ENCODE peak calls at places on chromosomes 7 and 10, in five cellular contexts. B, Y, V, H and L are unnamed samples.
A peak's percentile ranks its signal among the peaks of the same experiment; 100 is the strongest.

GRCh38 chr10:132946806-132947530 is 4.6 kb upstream of the CFAP46 start:
- DNase-seq in B (no peak), Y (no peak), V (no peak), H (no peak), L (no peak)

GRCh38 chr7:156620246-156620775 is 20.3 kb upstream of the RNF32 start:
- DNase-seq in B (no peak), Y (no peak), V (no peak), H (no peak), L (no peak)

GRCh38 chr10:101560293-101561067 is 27.6 kb downstream of the POLL start:
- DNase-seq in B (no peak), Y (no peak), V (no peak), H (no peak), L (no peak)

GRCh38 chr10:128373071-128373749 is 247.0 kb upstream of the MKI67 start:
- DNase-seq in B (no peak), Y (no peak), V (no peak), H (no peak), L (no peak)

GRCh38 chr10:5068274-5069017 is 25.8 kb upstream of the AKR1C3 start:
- DNase-seq in B (no peak), Y (no peak), V (no peak), H (no peak), L (no peak)

GRCh38 chr7:94514140-94514889 is 4.7 kb downstream of the CASD1 start:
- DNase-seq in B (no peak), Y (no peak), V (no peak), H (no peak), L (no peak)

GRCh38 chr7:127708788-127709187 is 56.8 kb downstream of the SND1 start:
- DNase-seq in B (peak; percentile 58), Y (peak; percentile 26), V (peak; percentile 57), H (peak; percentile 79), L (no peak)

GRCh38 chr7:30703756-30704155 is 21.5 kb upstream of the CRHR2 start:
- DNase-seq in B (no peak), Y (no peak), V (no peak), H (no peak), L (no peak)

GRCh38 chr10:120368927-120369326 is 88.1 kb upstream of the PLPP4 start:
- DNase-seq in B (no peak), Y (no peak), V (peak; percentile 36), H (no peak), L (no peak)

GRCh38 chr7:122752583-122752982 is 49.9 kb upstream of the RNF148 start:
- DNase-seq in B (no peak), Y (no peak), V (peak; percentile 90), H (no peak), L (no peak)

GRCh38 chr7:158816995-158817394 is 12.3 kb downstream of the ESYT2 start:
- DNase-seq in B (no peak), Y (no peak), V (no peak), H (peak; percentile 76), L (no peak)

GRCh38 chr10:80462986-80463741 is 9.1 kb downstream of the TSPAN14 start:
- DNase-seq in B (no peak), Y (no peak), V (no peak), H (no peak), L (no peak)

GRCh38 chr10:58513189-58514101 is 773 bp downstream of the BICC1 start:
- DNase-seq in B (peak; percentile 88), Y (peak; percentile 71), V (no peak), H (peak; percentile 51), L (peak; percentile 13)

GRCh38 chr7:55019691-55020480 is 1.1 kb downstream of the EGFR start:
- DNase-seq in B (peak; percentile 69), Y (peak; percentile 24), V (no peak), H (peak; percentile 54), L (peak; percentile 67)

GRCh38 chr10:114500643-114501042 is 96.3 kb upstream of the AFAP1L2 start:
- DNase-seq in B (no peak), Y (no peak), V (no peak), H (no peak), L (no peak)

GRCh38 chr10:30763933-30764332 is 134.4 kb upstream of the LYZL2 start:
- DNase-seq in B (no peak), Y (no peak), V (no peak), H (no peak), L (no peak)

GRCh38 chr7:40922316-40922670 is 780.6 kb downstream of the INHBA start:
- DNase-seq in B (no peak), Y (no peak), V (no peak), H (no peak), L (no peak)

GRCh38 chr7:36526720-36527548 is 137.3 kb downstream of the ANLN start:
- DNase-seq in B (no peak), Y (no peak), V (no peak), H (no peak), L (no peak)

GRCh38 chr10:16519908-16520861 is 1.5 kb downstream of the C1QL3 start:
- DNase-seq in B (no peak), Y (no peak), V (no peak), H (no peak), L (no peak)

GRCh38 chr7:29623976-29624375 is 60.3 kb downstream of the PRR15 start:
- DNase-seq in B (no peak), Y (no peak), V (no peak), H (no peak), L (no peak)

GRCh38 chr7:88183051-88183450 is 36.8 kb downstream of the SRI start:
- DNase-seq in B (no peak), Y (no peak), V (no peak), H (no peak), L (no peak)

GRCh38 chr7:76512941-76513816 is 2.8 kb downstream of the UPK3B start:
- DNase-seq in B (peak; percentile 58), Y (no peak), V (peak; percentile 54), H (peak; percentile 22), L (peak; percentile 13)

DNA sequence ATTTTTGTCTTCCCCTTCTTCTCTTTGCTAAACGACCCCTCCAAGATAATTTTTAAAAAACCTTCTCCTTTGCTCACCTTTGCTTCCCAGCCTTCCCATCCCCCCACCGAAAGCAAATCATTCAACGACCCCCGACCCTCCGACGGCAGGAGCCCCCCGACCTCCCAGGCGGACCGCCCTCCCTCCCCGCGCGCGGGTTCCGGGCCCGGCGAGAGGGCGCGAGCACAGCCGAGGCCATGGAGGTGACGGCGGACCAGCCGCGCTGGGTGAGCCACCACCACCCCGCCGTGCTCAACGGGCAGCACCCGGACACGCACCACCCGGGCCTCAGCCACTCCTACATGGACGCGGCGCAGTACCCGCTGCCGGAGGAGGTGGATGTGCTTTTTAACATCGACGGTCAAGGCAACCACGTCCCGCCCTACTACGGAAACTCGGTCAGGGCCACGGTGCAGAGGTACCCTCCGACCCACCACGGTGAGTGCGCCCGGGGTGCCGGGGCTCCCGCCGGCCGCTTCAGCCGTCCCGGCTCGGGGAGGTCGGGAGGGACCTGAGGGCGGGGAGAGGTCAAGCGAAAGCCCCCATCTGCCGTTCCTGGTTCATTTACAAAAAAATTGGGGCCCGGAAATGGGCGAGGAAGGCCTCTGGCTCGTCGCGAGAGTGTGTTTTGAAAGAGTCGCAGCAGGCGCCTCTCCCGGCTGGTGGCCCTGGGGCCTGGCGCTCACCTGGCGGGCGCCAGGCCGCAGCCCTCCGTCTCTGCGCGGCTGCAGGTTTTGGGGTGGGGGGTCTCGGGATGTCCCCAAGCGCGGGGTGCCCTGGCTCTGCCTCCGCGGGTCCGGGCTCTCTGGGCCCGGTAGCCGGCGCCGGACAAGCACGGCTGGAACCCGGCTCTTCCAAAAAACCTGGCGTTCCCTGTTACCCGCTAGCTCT is 1.2 kb downstream of the GATA3 start:
- DNase-seq in B (no peak), Y (no peak), V (no peak), H (no peak), L (no peak)
- H3K27me3 ChIP-seq in B (no peaks in the 10 kb centered on the region), Y (peaks cover 100% of the 10 kb centered on the region), V (peaks cover 15% of the 10 kb centered on the region), H (peaks cover 71% of the 10 kb centered on the region), L (no peaks in the 10 kb centered on the region)

DNA sequence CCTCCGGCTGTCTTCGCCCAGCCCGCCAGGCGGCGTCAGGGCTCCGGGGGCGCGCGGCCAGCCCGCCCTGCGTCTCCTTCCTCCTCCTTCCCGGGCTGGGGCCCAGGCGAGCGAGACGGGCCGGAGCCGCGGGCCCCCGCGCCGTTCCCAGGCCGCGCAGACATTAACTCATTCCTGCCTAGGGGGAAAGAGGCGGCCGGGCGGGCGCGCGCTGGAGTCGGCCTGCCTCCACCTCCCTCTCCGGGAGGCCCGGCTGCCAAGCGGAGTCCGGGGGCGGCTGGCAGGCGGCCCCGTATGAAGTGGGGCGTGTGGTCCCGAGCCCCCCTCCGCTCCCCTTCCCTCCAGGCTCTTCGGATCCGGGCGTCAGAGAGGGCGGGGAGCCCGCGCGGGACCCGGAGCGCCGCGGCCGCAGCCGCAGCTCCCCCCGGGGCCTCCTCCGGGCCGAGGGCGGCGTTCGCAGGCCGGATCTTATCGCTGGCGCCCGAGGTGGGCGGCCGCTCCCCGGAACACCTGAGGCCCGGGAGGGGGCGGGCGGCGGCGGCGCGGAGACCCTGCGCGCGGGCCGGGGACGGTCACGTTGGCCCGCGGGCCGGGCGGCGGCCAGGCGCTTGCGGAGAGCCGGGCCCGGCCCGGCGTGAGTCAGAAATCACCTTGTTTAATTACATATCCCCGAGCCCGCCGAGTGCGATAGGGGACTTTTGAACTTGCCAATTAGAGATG is 43.1 kb downstream of the LDB3 start:
- DNase-seq in B (peak; percentile 95), Y (peak; percentile 89), V (peak; percentile 62), H (peak; percentile 90), L (peak; percentile 87)
- TF ChIP-seq CTCF in B (peak; percentile 82), Y (peak; percentile 89), V (peak; percentile 86), H (peak; percentile 71), L (peak; percentile 85)

GRCh38 chr7:97377713-97378112 is 260.2 kb downstream of the SDHAF3 start:
- DNase-seq in B (no peak), Y (no peak), V (no peak), H (no peak), L (no peak)

GRCh38 chr7:97372882-97373281 is 255.4 kb downstream of the SDHAF3 start:
- DNase-seq in B (no peak), Y (no peak), V (no peak), H (no peak), L (no peak)

GRCh38 chr7:97373743-97374142 is 256.2 kb downstream of the SDHAF3 start:
- DNase-seq in B (no peak), Y (no peak), V (no peak), H (no peak), L (no peak)
- H3K27me3 ChIP-seq in B (no peaks in the 10 kb centered on the region), Y (no peaks in the 10 kb centered on the region), V (no peaks in the 10 kb centered on the region), H (no peaks in the 10 kb centered on the region), L (no peaks in the 10 kb centered on the region)

GRCh38 chr7:121351682-121352081 is 22.9 kb downstream of the WNT16 start:
- DNase-seq in B (no peak), Y (no peak), V (no peak), H (no peak), L (no peak)
- TF ChIP-seq CTCF in B (no peak), Y (no peak), V (no peak), H (no peak), L (no peak)